ENCODE peak calls at places on chromosomes 3 and 15, in ten cellular contexts. One of them, this sample, is unnamed.

GRCh38 chr3:187025656-187026320 is 95.5 kb downstream of the ST6GAL1 start:
- DNase-seq in AG10803: no peak
- DNase-seq in PC-3: no peak
- DNase-seq in GM06990: no peak
- DNase-seq in cardiac fibroblast: no peak
- DNase-seq in fibroblast of lung: no peak
- DNase-seq in GM23338: no peak
- DNase-seq in epithelial cell of esophagus: no peak
- DNase-seq in CD8-positive, alpha-beta T cell: no peak
- DNase-seq in coronary artery: no peak
- DNase-seq in this sample: no peak

GRCh38 chr3:30890907-30891306 is 3.6 kb downstream of the GADL1 start:
- DNase-seq in AG10803: no peak
- DNase-seq in PC-3: no peak
- DNase-seq in GM06990: no peak
- DNase-seq in cardiac fibroblast: no peak
- DNase-seq in fibroblast of lung: no peak
- DNase-seq in GM23338: no peak
- DNase-seq in epithelial cell of esophagus: no peak
- DNase-seq in CD8-positive, alpha-beta T cell: no peak
- DNase-seq in coronary artery: no peak
- DNase-seq in this sample: no peak

GRCh38 chr3:98800401-98800800 is 37.3 kb downstream of the ST3GAL6 start:
- DNase-seq in AG10803: no peak
- DNase-seq in PC-3: no peak
- DNase-seq in GM06990: no peak
- DNase-seq in cardiac fibroblast: no peak
- DNase-seq in fibroblast of lung: no peak
- DNase-seq in GM23338: no peak
- DNase-seq in epithelial cell of esophagus: peak; percentile 63
- DNase-seq in CD8-positive, alpha-beta T cell: no peak
- DNase-seq in coronary artery: no peak
- DNase-seq in this sample: peak; percentile 58

GRCh38 chr3:39268554-39268910 is 11.3 kb downstream of the CX3CR1 start:
- DNase-seq in AG10803: no peak
- DNase-seq in PC-3: no peak
- DNase-seq in GM06990: no peak
- DNase-seq in cardiac fibroblast: no peak
- DNase-seq in fibroblast of lung: no peak
- DNase-seq in GM23338: no peak
- DNase-seq in epithelial cell of esophagus: no peak
- DNase-seq in CD8-positive, alpha-beta T cell: no peak
- DNase-seq in coronary artery: no peak
- DNase-seq in this sample: no peak

GRCh38 chr3:168249048-168249538 is 153.4 kb upstream of the GOLIM4 start:
- DNase-seq in AG10803: no peak
- DNase-seq in PC-3: peak; percentile 8
- DNase-seq in GM06990: no peak
- DNase-seq in cardiac fibroblast: peak; percentile 11
- DNase-seq in fibroblast of lung: peak; percentile 29
- DNase-seq in GM23338: no peak
- DNase-seq in epithelial cell of esophagus: peak; percentile 2
- DNase-seq in CD8-positive, alpha-beta T cell: no peak
- DNase-seq in coronary artery: no peak
- DNase-seq in this sample: no peak

GRCh38 chr3:56800373-56801150 is 1.2 kb downstream of the ARHGEF3 start:
- DNase-seq in AG10803: no peak
- DNase-seq in PC-3: peak; percentile 15
- DNase-seq in GM06990: peak; percentile 58
- DNase-seq in cardiac fibroblast: no peak
- DNase-seq in fibroblast of lung: peak; percentile 56
- DNase-seq in GM23338: no peak
- DNase-seq in epithelial cell of esophagus: peak; percentile 80
- DNase-seq in CD8-positive, alpha-beta T cell: peak; percentile 59
- DNase-seq in coronary artery: no peak
- DNase-seq in this sample: peak; percentile 76

GRCh38 chr3:124813541-124813940 is 73.6 kb downstream of the ITGB5 start:
- DNase-seq in AG10803: no peak
- DNase-seq in PC-3: no peak
- DNase-seq in GM06990: no peak
- DNase-seq in cardiac fibroblast: no peak
- DNase-seq in fibroblast of lung: no peak
- DNase-seq in GM23338: no peak
- DNase-seq in epithelial cell of esophagus: no peak
- DNase-seq in CD8-positive, alpha-beta T cell: no peak
- DNase-seq in coronary artery: no peak
- DNase-seq in this sample: no peak

GRCh38 chr3:10226293-10226692 is 22.0 kb upstream of the TATDN2 start:
- DNase-seq in AG10803: no peak
- DNase-seq in PC-3: no peak
- DNase-seq in GM06990: no peak
- DNase-seq in cardiac fibroblast: no peak
- DNase-seq in fibroblast of lung: no peak
- DNase-seq in GM23338: peak; percentile 97
- DNase-seq in epithelial cell of esophagus: no peak
- DNase-seq in CD8-positive, alpha-beta T cell: no peak
- DNase-seq in coronary artery: no peak
- DNase-seq in this sample: no peak

GRCh38 chr3:187367561-187368103 is 553 bp upstream of the RTP4 start:
- DNase-seq in AG10803: no peak
- DNase-seq in PC-3: no peak
- DNase-seq in GM06990: peak; percentile 8
- DNase-seq in cardiac fibroblast: no peak
- DNase-seq in fibroblast of lung: no peak
- DNase-seq in GM23338: no peak
- DNase-seq in epithelial cell of esophagus: no peak
- DNase-seq in CD8-positive, alpha-beta T cell: no peak
- DNase-seq in coronary artery: no peak
- DNase-seq in this sample: no peak

GRCh38 chr3:30655187-30655812 is 48.9 kb downstream of the TGFBR2 start:
- DNase-seq in AG10803: peak; percentile 25
- DNase-seq in PC-3: peak; percentile 50
- DNase-seq in GM06990: peak; percentile 30
- DNase-seq in cardiac fibroblast: peak; percentile 67
- DNase-seq in fibroblast of lung: peak; percentile 88
- DNase-seq in GM23338: no peak
- DNase-seq in epithelial cell of esophagus: peak; percentile 75
- DNase-seq in CD8-positive, alpha-beta T cell: no peak
- DNase-seq in coronary artery: no peak
- DNase-seq in this sample: peak; percentile 88

GRCh38 chr15:76340198-76340801 is 3.7 kb downstream of the ISL2 start:
- DNase-seq in AG10803: no peak
- DNase-seq in PC-3: no peak
- DNase-seq in GM06990: peak; percentile 67
- DNase-seq in cardiac fibroblast: no peak
- DNase-seq in fibroblast of lung: peak; percentile 25
- DNase-seq in GM23338: peak; percentile 42
- DNase-seq in epithelial cell of esophagus: no peak
- DNase-seq in CD8-positive, alpha-beta T cell: no peak
- DNase-seq in coronary artery: no peak
- DNase-seq in this sample: no peak

GRCh38 chr3:17747184-17747889 is 4.9 kb upstream of the TBC1D5 start:
- DNase-seq in AG10803: no peak
- DNase-seq in PC-3: no peak
- DNase-seq in GM06990: peak; percentile 70
- DNase-seq in cardiac fibroblast: no peak
- DNase-seq in fibroblast of lung: peak; percentile 19
- DNase-seq in GM23338: no peak
- DNase-seq in epithelial cell of esophagus: no peak
- DNase-seq in CD8-positive, alpha-beta T cell: no peak
- DNase-seq in coronary artery: no peak
- DNase-seq in this sample: no peak

GRCh38 chr3:70149714-70150113 is 150.2 kb downstream of the SAMMSON start:
- DNase-seq in AG10803: no peak
- DNase-seq in PC-3: no peak
- DNase-seq in GM06990: no peak
- DNase-seq in cardiac fibroblast: no peak
- DNase-seq in fibroblast of lung: no peak
- DNase-seq in GM23338: no peak
- DNase-seq in epithelial cell of esophagus: no peak
- DNase-seq in CD8-positive, alpha-beta T cell: no peak
- DNase-seq in coronary artery: no peak
- DNase-seq in this sample: no peak

GRCh38 chr3:15973930-15974329 is 176.2 kb upstream of the ANKRD28 start:
- DNase-seq in AG10803: no peak
- DNase-seq in PC-3: no peak
- DNase-seq in GM06990: no peak
- DNase-seq in cardiac fibroblast: no peak
- DNase-seq in fibroblast of lung: no peak
- DNase-seq in GM23338: no peak
- DNase-seq in epithelial cell of esophagus: no peak
- DNase-seq in CD8-positive, alpha-beta T cell: no peak
- DNase-seq in coronary artery: no peak
- DNase-seq in this sample: no peak
- H3K4me3 ChIP-seq in AG10803: no peak overlapping the region
- H3K4me3 ChIP-seq in PC-3: no peak overlapping the region
- H3K4me3 ChIP-seq in GM06990: no peak overlapping the region
- H3K4me3 ChIP-seq in cardiac fibroblast: no peak overlapping the region
- H3K4me3 ChIP-seq in fibroblast of lung: no peak overlapping the region
- H3K4me3 ChIP-seq in GM23338: no peak overlapping the region
- H3K4me3 ChIP-seq in epithelial cell of esophagus: no peak overlapping the region
- H3K4me3 ChIP-seq in CD8-positive, alpha-beta T cell: no peak overlapping the region
- H3K4me3 ChIP-seq in coronary artery: no peak overlapping the region
- H3K4me3 ChIP-seq in this sample: no peak overlapping the region

DNA sequence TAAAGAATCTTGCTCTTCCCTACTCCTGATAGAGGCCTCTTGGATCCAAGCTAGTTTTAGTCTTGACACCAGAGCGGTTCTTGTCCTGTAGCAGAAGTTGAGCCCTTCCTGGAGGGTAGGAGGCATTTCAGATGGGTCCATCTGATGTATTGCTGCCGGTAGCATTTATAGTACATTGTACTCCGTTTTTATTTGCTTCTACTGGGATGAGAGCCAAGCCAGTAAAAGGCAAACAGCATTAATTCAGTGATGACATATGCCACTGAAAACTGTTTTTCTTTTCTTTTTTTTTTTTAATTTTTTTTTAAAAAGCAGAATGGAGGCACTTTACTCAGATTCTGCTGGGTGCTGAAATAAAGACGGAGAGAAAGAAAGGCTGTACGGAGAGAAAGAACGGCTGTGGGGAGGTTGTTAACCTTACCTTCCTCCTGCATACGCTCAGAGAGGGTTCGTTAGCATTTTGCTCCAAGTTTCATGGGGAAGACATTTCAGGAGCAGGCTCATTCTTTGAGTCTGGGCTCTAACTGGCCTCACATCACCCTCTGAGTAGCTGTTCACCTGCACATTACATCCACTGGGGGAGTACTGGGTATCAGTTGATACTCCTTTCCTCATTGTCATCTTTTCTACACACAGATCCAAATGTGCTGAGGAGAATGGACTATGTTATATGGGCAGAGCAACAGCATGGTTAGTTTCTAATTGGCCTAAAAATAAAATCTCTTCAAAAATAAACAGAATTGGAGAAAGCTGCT is 161.5 kb downstream of the FEZF2 start:
- DNase-seq in AG10803: no peak
- DNase-seq in PC-3: peak; percentile 32
- DNase-seq in GM06990: no peak
- DNase-seq in cardiac fibroblast: no peak
- DNase-seq in fibroblast of lung: no peak
- DNase-seq in GM23338: peak; percentile 63
- DNase-seq in epithelial cell of esophagus: no peak
- DNase-seq in CD8-positive, alpha-beta T cell: no peak
- DNase-seq in coronary artery: no peak
- DNase-seq in this sample: no peak
- TF ChIP-seq CTCF in AG10803: no peak
- TF ChIP-seq CTCF in PC-3: peak; percentile 10
- TF ChIP-seq CTCF in GM06990: no peak
- TF ChIP-seq CTCF in cardiac fibroblast: no peak
- TF ChIP-seq CTCF in fibroblast of lung: peak; percentile 18
- TF ChIP-seq CTCF in GM23338: peak; percentile 42
- TF ChIP-seq CTCF in epithelial cell of esophagus: peak; percentile 33
- TF ChIP-seq CTCF in CD8-positive, alpha-beta T cell: no peak
- TF ChIP-seq CTCF in coronary artery: no peak
- TF ChIP-seq CTCF in this sample: peak; percentile 23

GRCh38 chr3:128496602-128497304 is 3.8 kb upstream of the GATA2 start:
- DNase-seq in AG10803: peak; percentile 48
- DNase-seq in PC-3: no peak
- DNase-seq in GM06990: no peak
- DNase-seq in cardiac fibroblast: peak; percentile 52
- DNase-seq in fibroblast of lung: peak; percentile 69
- DNase-seq in GM23338: peak; percentile 63
- DNase-seq in epithelial cell of esophagus: no peak
- DNase-seq in CD8-positive, alpha-beta T cell: no peak
- DNase-seq in coronary artery: no peak
- DNase-seq in this sample: no peak
- H3K4me3 ChIP-seq in AG10803: peak overlapping the region; percentile 56
- H3K4me3 ChIP-seq in PC-3: peak overlapping the region; percentile 65
- H3K4me3 ChIP-seq in GM06990: no peak overlapping the region
- H3K4me3 ChIP-seq in cardiac fibroblast: no peak overlapping the region
- H3K4me3 ChIP-seq in fibroblast of lung: no peak overlapping the region
- H3K4me3 ChIP-seq in GM23338: peak overlapping the region; percentile 57
- H3K4me3 ChIP-seq in epithelial cell of esophagus: no peak overlapping the region
- H3K4me3 ChIP-seq in CD8-positive, alpha-beta T cell: no peak overlapping the region
- H3K4me3 ChIP-seq in coronary artery: peak overlapping the region; percentile 78
- H3K4me3 ChIP-seq in this sample: peak overlapping the region; percentile 26

DNA sequence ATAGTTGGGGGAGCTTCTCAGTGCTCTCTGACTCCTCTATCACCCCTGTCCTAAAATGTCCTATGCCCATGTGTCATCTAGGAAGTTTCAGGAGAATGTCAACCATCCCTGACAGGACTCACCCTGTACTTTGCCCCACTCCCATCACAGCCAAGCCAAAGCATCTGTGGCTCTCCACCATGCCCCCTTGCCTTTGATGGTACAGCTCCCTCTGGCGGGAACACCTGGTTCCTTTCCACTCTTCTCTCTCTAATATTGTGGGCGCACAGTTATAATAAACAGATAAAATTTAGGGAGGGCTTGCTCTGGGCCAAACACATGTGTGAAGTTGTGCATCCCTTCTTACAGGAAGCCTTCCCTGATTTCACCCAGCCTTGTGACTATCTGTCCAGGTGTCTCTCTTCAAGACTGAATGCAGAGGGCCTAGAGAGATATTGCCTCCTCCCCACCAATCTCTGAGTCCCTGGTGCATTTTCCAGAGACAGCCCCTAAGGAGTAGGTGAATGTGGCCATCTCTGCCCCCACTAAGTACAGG is 62.8 kb downstream of the ISG20 start:
- DNase-seq in AG10803: no peak
- DNase-seq in PC-3: peak; percentile 47
- DNase-seq in GM06990: no peak
- DNase-seq in cardiac fibroblast: no peak
- DNase-seq in fibroblast of lung: no peak
- DNase-seq in GM23338: peak; percentile 69
- DNase-seq in epithelial cell of esophagus: peak; percentile 23
- DNase-seq in CD8-positive, alpha-beta T cell: no peak
- DNase-seq in coronary artery: no peak
- DNase-seq in this sample: no peak
- TF ChIP-seq CTCF in AG10803: peak; percentile 18
- TF ChIP-seq CTCF in PC-3: peak; percentile 65
- TF ChIP-seq CTCF in GM06990: peak; percentile 76
- TF ChIP-seq CTCF in cardiac fibroblast: peak; percentile 41
- TF ChIP-seq CTCF in fibroblast of lung: peak; percentile 42
- TF ChIP-seq CTCF in GM23338: peak; percentile 74
- TF ChIP-seq CTCF in epithelial cell of esophagus: peak; percentile 44
- TF ChIP-seq CTCF in CD8-positive, alpha-beta T cell: no peak
- TF ChIP-seq CTCF in coronary artery: no peak
- TF ChIP-seq CTCF in this sample: peak; percentile 58

This sample was measured in bronchial epithelial cell.